ENCODE peak calls at places on chromosomes 1 and 21, in seven cellular contexts. One of them, this sample, is unnamed.

GRCh38 chr21:38898422-38899098 is 92.8 kb downstream of the ETS2 start:
- DNase-seq in Panc1: no peak
- DNase-seq in K562: no peak
- DNase-seq in SK-N-SH: no peak
- DNase-seq in GM12878: no peak
- DNase-seq in GM23338: no peak
- DNase-seq in HCT116: no peak
- DNase-seq in this sample: no peak

GRCh38 chr1:112704908-112705627 is 1.9 kb downstream of the RHOC start:
- DNase-seq in SK-N-SH: peak; percentile 71
- DNase-seq in Panc1: no peak
- DNase-seq in GM12878: peak; percentile 83
- DNase-seq in GM23338: peak; percentile 99
- DNase-seq in HCT116: peak; percentile 80
- DNase-seq in K562: peak; percentile 88
- DNase-seq in this sample: peak; percentile 53

GRCh38 chr1:43525995-43526394 is 4.7 kb upstream of the PTPRF start:
- DNase-seq in K562: no peak
- DNase-seq in HCT116: peak; percentile 67
- DNase-seq in GM23338: no peak
- DNase-seq in Panc1: peak; percentile 62
- DNase-seq in GM12878: no peak
- DNase-seq in SK-N-SH: no peak
- DNase-seq in this sample: no peak

GRCh38 chr1:184828369-184828717 is 73.7 kb upstream of the EDEM3 start:
- DNase-seq in Panc1: no peak
- DNase-seq in K562: no peak
- DNase-seq in HCT116: no peak
- DNase-seq in SK-N-SH: no peak
- DNase-seq in GM12878: no peak
- DNase-seq in GM23338: no peak
- DNase-seq in this sample: no peak

GRCh38 chr21:30206551-30207251 is 9.2 kb downstream of the CLDN8 start:
- DNase-seq in GM23338: no peak
- DNase-seq in K562: no peak
- DNase-seq in GM12878: no peak
- DNase-seq in Panc1: no peak
- DNase-seq in HCT116: no peak
- DNase-seq in SK-N-SH: no peak
- DNase-seq in this sample: no peak

GRCh38 chr21:42315296-42315891 is at the start of gene TFF3:
- DNase-seq in SK-N-SH: no peak
- DNase-seq in Panc1: no peak
- DNase-seq in GM12878: no peak
- DNase-seq in GM23338: no peak
- DNase-seq in HCT116: no peak
- DNase-seq in K562: no peak
- DNase-seq in this sample: no peak

GRCh38 chr1:244820131-244820530 is 15.3 kb upstream of the COX20 start:
- DNase-seq in GM23338: no peak
- DNase-seq in SK-N-SH: no peak
- DNase-seq in K562: no peak
- DNase-seq in GM12878: no peak
- DNase-seq in HCT116: no peak
- DNase-seq in Panc1: no peak
- DNase-seq in this sample: no peak

GRCh38 chr1:7705908-7706216 is 65.2 kb upstream of the VAMP3 start:
- DNase-seq in GM23338: no peak
- DNase-seq in K562: no peak
- DNase-seq in HCT116: no peak
- DNase-seq in GM12878: no peak
- DNase-seq in SK-N-SH: no peak
- DNase-seq in Panc1: no peak
- DNase-seq in this sample: no peak

GRCh38 chr1:2452583-2453315 is 23.3 kb upstream of the PLCH2 start:
- DNase-seq in GM23338: no peak
- DNase-seq in GM12878: no peak
- DNase-seq in SK-N-SH: no peak
- DNase-seq in HCT116: no peak
- DNase-seq in Panc1: no peak
- DNase-seq in K562: no peak
- DNase-seq in this sample: no peak

GRCh38 chr1:247079141-247079874 is 697 bp upstream of the ZNF670 start:
- DNase-seq in SK-N-SH: no peak
- DNase-seq in HCT116: no peak
- DNase-seq in Panc1: peak; percentile 20
- DNase-seq in K562: no peak
- DNase-seq in GM23338: peak; percentile 47
- DNase-seq in GM12878: no peak
- DNase-seq in this sample: no peak

GRCh38 chr21:23951251-23951650 is 1656.0 kb downstream of the MRPL39 start:
- DNase-seq in SK-N-SH: no peak
- DNase-seq in K562: no peak
- DNase-seq in GM12878: no peak
- DNase-seq in HCT116: no peak
- DNase-seq in GM23338: no peak
- DNase-seq in Panc1: peak; percentile 65
- DNase-seq in this sample: no peak

GRCh38 chr21:46157396-46157986 is 2.1 kb upstream of the FTCD start:
- DNase-seq in GM12878: no peak
- DNase-seq in GM23338: no peak
- DNase-seq in K562: no peak
- DNase-seq in Panc1: no peak
- DNase-seq in HCT116: no peak
- DNase-seq in SK-N-SH: no peak
- DNase-seq in this sample: no peak

GRCh38 chr21:21045538-21045937 is 47.3 kb downstream of the NCAM2 start:
- DNase-seq in GM23338: no peak
- DNase-seq in Panc1: no peak
- DNase-seq in HCT116: no peak
- DNase-seq in K562: no peak
- DNase-seq in GM12878: no peak
- DNase-seq in SK-N-SH: no peak
- DNase-seq in this sample: no peak

DNA sequence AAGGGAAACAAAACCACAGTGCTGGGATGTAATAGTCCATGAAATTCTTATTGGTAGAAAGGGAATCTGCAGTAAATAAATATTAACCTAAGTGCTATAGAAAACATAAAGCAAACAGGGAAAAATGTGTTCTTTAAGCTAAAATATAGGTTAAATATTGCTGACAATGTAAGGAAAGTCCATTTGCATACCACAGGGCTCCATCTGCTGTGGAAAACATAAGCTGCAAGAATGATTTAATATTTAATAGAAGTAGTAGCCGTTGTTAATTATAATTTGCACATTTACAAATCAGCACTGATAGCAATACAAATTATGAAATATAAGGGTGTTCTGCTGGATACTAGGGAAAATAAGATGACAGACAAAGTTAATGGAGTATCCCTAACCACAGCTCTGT is 444.9 kb upstream of the PKN2 start:
- DNase-seq in HCT116: no peak
- DNase-seq in SK-N-SH: no peak
- DNase-seq in GM12878: no peak
- DNase-seq in K562: no peak
- DNase-seq in Panc1: no peak
- DNase-seq in GM23338: no peak
- DNase-seq in this sample: no peak
- TF ChIP-seq POLR2AphosphoS5 in HCT116: no peak
- TF ChIP-seq POLR2AphosphoS5 in SK-N-SH: no peak
- TF ChIP-seq POLR2AphosphoS5 in GM12878: no peak
- TF ChIP-seq POLR2AphosphoS5 in K562: no peak
- TF ChIP-seq POLR2AphosphoS5 in Panc1: no peak
- TF ChIP-seq POLR2AphosphoS5 in GM23338: no peak
- TF ChIP-seq POLR2AphosphoS5 in this sample: no peak

DNA sequence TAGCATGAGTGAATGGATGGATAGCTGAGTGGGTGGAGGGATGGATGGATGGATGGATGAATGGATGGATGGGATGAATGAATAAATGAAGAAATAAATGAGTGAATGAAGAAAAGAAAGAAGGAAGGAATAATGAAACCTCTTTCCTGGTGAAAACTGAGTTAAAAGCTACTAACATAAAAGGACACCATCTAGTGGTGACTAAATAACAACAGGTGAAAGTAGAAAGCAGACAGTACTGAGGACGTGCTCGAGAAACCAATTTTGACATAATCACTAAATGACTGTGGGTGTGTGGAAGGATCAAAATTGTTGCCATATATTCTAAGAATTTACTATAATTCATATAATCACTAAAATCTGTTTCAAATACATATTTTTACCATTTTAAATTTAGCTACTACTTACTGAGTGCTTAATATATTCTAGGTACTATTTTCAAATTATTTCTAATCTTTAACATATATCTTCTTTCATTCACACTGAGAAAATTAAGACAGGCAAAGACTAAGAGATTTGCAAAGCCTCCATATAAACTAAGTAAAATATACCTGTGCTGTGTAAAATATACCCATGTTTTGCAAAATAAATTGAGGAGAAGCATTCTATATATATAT is 522.9 kb downstream of the LRRIQ3 start:
- DNase-seq in K562: no peak
- DNase-seq in GM23338: peak; percentile 60
- DNase-seq in GM12878: no peak
- DNase-seq in HCT116: no peak
- DNase-seq in SK-N-SH: peak; percentile 14
- DNase-seq in Panc1: peak; percentile 4
- DNase-seq in this sample: no peak
- TF ChIP-seq REST in K562: no peak
- TF ChIP-seq REST in GM23338: no peak
- TF ChIP-seq REST in GM12878: no peak
- TF ChIP-seq REST in HCT116: no peak
- TF ChIP-seq REST in SK-N-SH: no peak
- TF ChIP-seq REST in Panc1: no peak
- TF ChIP-seq REST in this sample: no peak

GRCh38 chr1:242239394-242239793 is 240.5 kb upstream of the MAP1LC3C start:
- DNase-seq in HCT116: no peak
- DNase-seq in Panc1: no peak
- DNase-seq in GM12878: no peak
- DNase-seq in K562: no peak
- DNase-seq in SK-N-SH: no peak
- DNase-seq in GM23338: no peak
- DNase-seq in this sample: no peak
- TF ChIP-seq POLR2AphosphoS5 in HCT116: no peak
- TF ChIP-seq POLR2AphosphoS5 in Panc1: no peak
- TF ChIP-seq POLR2AphosphoS5 in GM12878: no peak
- TF ChIP-seq POLR2AphosphoS5 in K562: no peak
- TF ChIP-seq POLR2AphosphoS5 in SK-N-SH: no peak
- TF ChIP-seq POLR2AphosphoS5 in GM23338: no peak
- TF ChIP-seq POLR2AphosphoS5 in this sample: no peak

GRCh38 chr1:163650624-163651023 is 328.9 kb downstream of the NUF2 start:
- DNase-seq in HCT116: peak; percentile 0
- DNase-seq in SK-N-SH: no peak
- DNase-seq in GM23338: no peak
- DNase-seq in Panc1: no peak
- DNase-seq in K562: no peak
- DNase-seq in GM12878: no peak
- DNase-seq in this sample: no peak
- TF ChIP-seq REST in HCT116: no peak
- TF ChIP-seq REST in SK-N-SH: no peak
- TF ChIP-seq REST in GM23338: no peak
- TF ChIP-seq REST in Panc1: no peak
- TF ChIP-seq REST in K562: no peak
- TF ChIP-seq REST in GM12878: no peak
- TF ChIP-seq REST in this sample: no peak

DNA sequence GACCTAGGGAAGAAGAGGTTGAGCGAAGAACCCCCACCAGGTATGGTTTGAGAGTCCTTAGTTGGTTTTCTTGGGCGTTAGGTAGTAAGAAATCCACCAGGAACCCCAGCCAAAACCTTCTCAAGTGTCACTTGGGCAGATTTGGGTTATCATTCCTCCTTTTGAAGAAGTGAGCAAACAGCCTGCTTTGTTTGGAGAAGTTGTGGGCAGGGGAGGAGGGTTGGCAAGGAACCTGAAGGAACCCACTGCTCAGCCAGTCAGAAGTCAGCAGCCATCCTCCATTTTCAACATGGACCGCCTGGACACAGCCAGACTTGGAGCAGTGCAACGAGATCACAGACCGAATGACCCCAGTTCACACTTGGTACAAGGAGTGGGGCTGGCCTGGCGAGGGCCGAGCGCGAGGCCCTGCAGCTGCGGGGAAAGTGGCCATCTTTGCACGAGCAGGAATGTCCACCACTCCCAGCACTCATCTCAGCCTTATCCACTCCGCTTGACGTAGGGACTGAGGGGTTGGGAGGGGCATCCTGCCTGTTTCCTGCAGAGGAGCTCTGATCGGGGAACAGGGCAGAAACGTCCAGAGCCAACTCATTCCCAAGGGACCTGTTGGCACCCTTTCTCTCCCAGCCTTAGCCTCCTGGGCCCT is 7.2 kb downstream of the ADPRS start:
- DNase-seq in K562: no peak
- DNase-seq in GM12878: no peak
- DNase-seq in Panc1: no peak
- DNase-seq in GM23338: no peak
- DNase-seq in HCT116: no peak
- DNase-seq in SK-N-SH: no peak
- DNase-seq in this sample: peak; percentile 60
- TF ChIP-seq POLR2AphosphoS5 in K562: no peak
- TF ChIP-seq POLR2AphosphoS5 in GM12878: peak; percentile 26
- TF ChIP-seq POLR2AphosphoS5 in Panc1: no peak
- TF ChIP-seq POLR2AphosphoS5 in GM23338: no peak
- TF ChIP-seq POLR2AphosphoS5 in HCT116: no peak
- TF ChIP-seq POLR2AphosphoS5 in SK-N-SH: no peak
- TF ChIP-seq POLR2AphosphoS5 in this sample: peak; percentile 36

GRCh38 chr1:32501865-32502264 is 37.0 kb downstream of the ZBTB8B start:
- DNase-seq in K562: no peak
- DNase-seq in GM23338: no peak
- DNase-seq in GM12878: no peak
- DNase-seq in SK-N-SH: no peak
- DNase-seq in HCT116: no peak
- DNase-seq in Panc1: no peak
- DNase-seq in this sample: no peak
- TF ChIP-seq REST in K562: no peak
- TF ChIP-seq REST in GM23338: no peak
- TF ChIP-seq REST in GM12878: no peak
- TF ChIP-seq REST in SK-N-SH: no peak
- TF ChIP-seq REST in HCT116: no peak
- TF ChIP-seq REST in Panc1: no peak
- TF ChIP-seq REST in this sample: no peak

GRCh38 chr1:71859806-71860205 is 422.5 kb downstream of the NEGR1 start:
- DNase-seq in Panc1: no peak
- DNase-seq in K562: no peak
- DNase-seq in SK-N-SH: no peak
- DNase-seq in HCT116: no peak
- DNase-seq in GM12878: no peak
- DNase-seq in GM23338: no peak
- DNase-seq in this sample: no peak
- TF ChIP-seq POLR2AphosphoS5 in Panc1: no peak
- TF ChIP-seq POLR2AphosphoS5 in K562: no peak
- TF ChIP-seq POLR2AphosphoS5 in SK-N-SH: no peak
- TF ChIP-seq POLR2AphosphoS5 in HCT116: no peak
- TF ChIP-seq POLR2AphosphoS5 in GM12878: no peak
- TF ChIP-seq POLR2AphosphoS5 in GM23338: no peak
- TF ChIP-seq POLR2AphosphoS5 in this sample: no peak

GRCh38 chr1:234600418-234601216 is 9.4 kb downstream of the IRF2BP2 start:
- DNase-seq in HCT116: peak; percentile 51
- DNase-seq in K562: no peak
- DNase-seq in SK-N-SH: peak; percentile 52
- DNase-seq in Panc1: no peak
- DNase-seq in GM12878: no peak
- DNase-seq in GM23338: no peak
- DNase-seq in this sample: peak; percentile 15
- TF ChIP-seq REST in HCT116: no peak
- TF ChIP-seq REST in K562: no peak
- TF ChIP-seq REST in SK-N-SH: no peak
- TF ChIP-seq REST in Panc1: no peak
- TF ChIP-seq REST in GM12878: no peak
- TF ChIP-seq REST in GM23338: no peak
- TF ChIP-seq REST in this sample: no peak

GRCh38 chr21:33437140-33437539 is 33.9 kb downstream of the IFNGR2 start:
- DNase-seq in GM12878: no peak
- DNase-seq in SK-N-SH: no peak
- DNase-seq in Panc1: no peak
- DNase-seq in GM23338: no peak
- DNase-seq in K562: no peak
- DNase-seq in HCT116: no peak
- DNase-seq in this sample: no peak
- TF ChIP-seq POLR2AphosphoS5 in GM12878: no peak
- TF ChIP-seq POLR2AphosphoS5 in SK-N-SH: no peak
- TF ChIP-seq POLR2AphosphoS5 in Panc1: no peak
- TF ChIP-seq POLR2AphosphoS5 in GM23338: no peak
- TF ChIP-seq POLR2AphosphoS5 in K562: no peak
- TF ChIP-seq POLR2AphosphoS5 in HCT116: no peak
- TF ChIP-seq POLR2AphosphoS5 in this sample: no peak